ENCODE peak calls at places on chromosomes 2 and 18, in six cellular contexts. One of them, this sample, is unnamed.

GRCh38 chr2:71675296-71675695 is 221.9 kb downstream of the DYSF start:
- DNase-seq in occipital lobe: no peak
- DNase-seq in aorta: peak; percentile 48
- DNase-seq in lung microvascular endothelial cell: no peak
- DNase-seq in WTC11: no peak
- DNase-seq in midbrain: no peak
- DNase-seq in this sample: no peak

GRCh38 chr2:234495076-234495800 is 1.6 kb downstream of the ARL4C start:
- DNase-seq in occipital lobe: no peak
- DNase-seq in aorta: no peak
- DNase-seq in lung microvascular endothelial cell: peak; percentile 21
- DNase-seq in WTC11: peak; percentile 53
- DNase-seq in midbrain: no peak
- DNase-seq in this sample: no peak

GRCh38 chr18:44182363-44182762 is 498.3 kb upstream of the SETBP1 start:
- DNase-seq in occipital lobe: no peak
- DNase-seq in aorta: no peak
- DNase-seq in lung microvascular endothelial cell: no peak
- DNase-seq in WTC11: no peak
- DNase-seq in midbrain: no peak
- DNase-seq in this sample: no peak

GRCh38 chr2:206392118-206392517 is 51.2 kb upstream of the ADAM23 start:
- DNase-seq in occipital lobe: no peak
- DNase-seq in aorta: no peak
- DNase-seq in lung microvascular endothelial cell: peak; percentile 71
- DNase-seq in WTC11: peak; percentile 60
- DNase-seq in midbrain: no peak
- DNase-seq in this sample: peak; percentile 18

GRCh38 chr2:17625446-17625845 is 85.0 kb downstream of the VSNL1 start:
- DNase-seq in occipital lobe: no peak
- DNase-seq in aorta: no peak
- DNase-seq in lung microvascular endothelial cell: no peak
- DNase-seq in WTC11: no peak
- DNase-seq in midbrain: no peak
- DNase-seq in this sample: no peak

GRCh38 chr2:159148891-159149290 is 137.6 kb downstream of the WDSUB1 start:
- DNase-seq in occipital lobe: no peak
- DNase-seq in aorta: no peak
- DNase-seq in lung microvascular endothelial cell: no peak
- DNase-seq in WTC11: no peak
- DNase-seq in midbrain: no peak
- DNase-seq in this sample: no peak

GRCh38 chr2:111896576-111896975 is 1.8 kb upstream of the MERTK start:
- DNase-seq in occipital lobe: no peak
- DNase-seq in aorta: no peak
- DNase-seq in lung microvascular endothelial cell: no peak
- DNase-seq in WTC11: no peak
- DNase-seq in midbrain: no peak
- DNase-seq in this sample: no peak

GRCh38 chr2:218021536-218022071 is 18.8 kb upstream of the TNS1 start:
- DNase-seq in occipital lobe: no peak
- DNase-seq in aorta: peak; percentile 86
- DNase-seq in lung microvascular endothelial cell: no peak
- DNase-seq in WTC11: peak; percentile 10
- DNase-seq in midbrain: no peak
- DNase-seq in this sample: no peak

GRCh38 chr2:170703776-170704476 is 11.2 kb upstream of the SP5 start:
- DNase-seq in occipital lobe: no peak
- DNase-seq in aorta: no peak
- DNase-seq in lung microvascular endothelial cell: no peak
- DNase-seq in WTC11: no peak
- DNase-seq in midbrain: no peak
- DNase-seq in this sample: no peak

GRCh38 chr2:215668329-215668728 is 232.5 kb upstream of the FN1 start:
- DNase-seq in occipital lobe: peak; percentile 40
- DNase-seq in aorta: peak; percentile 40
- DNase-seq in lung microvascular endothelial cell: no peak
- DNase-seq in WTC11: no peak
- DNase-seq in midbrain: no peak
- DNase-seq in this sample: peak; percentile 7

GRCh38 chr2:45712538-45712937 is 61.1 kb downstream of the PRKCE start:
- DNase-seq in occipital lobe: no peak
- DNase-seq in aorta: no peak
- DNase-seq in lung microvascular endothelial cell: no peak
- DNase-seq in WTC11: peak; percentile 15
- DNase-seq in midbrain: no peak
- DNase-seq in this sample: peak; percentile 57

GRCh38 chr2:221166283-221166682 is 405.8 kb downstream of the EPHA4 start:
- DNase-seq in occipital lobe: no peak
- DNase-seq in aorta: no peak
- DNase-seq in lung microvascular endothelial cell: no peak
- DNase-seq in WTC11: no peak
- DNase-seq in midbrain: no peak
- DNase-seq in this sample: no peak

GRCh38 chr18:36887055-36887570 is 58.2 kb downstream of the KIAA1328 start:
- DNase-seq in occipital lobe: no peak
- DNase-seq in aorta: no peak
- DNase-seq in lung microvascular endothelial cell: no peak
- DNase-seq in WTC11: no peak
- DNase-seq in midbrain: no peak
- DNase-seq in this sample: no peak

GRCh38 chr2:103789716-103790085 is 1027.9 kb downstream of the TMEM182 start:
- DNase-seq in occipital lobe: no peak
- DNase-seq in aorta: no peak
- DNase-seq in lung microvascular endothelial cell: no peak
- DNase-seq in WTC11: no peak
- DNase-seq in midbrain: no peak
- DNase-seq in this sample: no peak

GRCh38 chr2:44275915-44276279 is 617 bp downstream of the SLC3A1 start:
- DNase-seq in occipital lobe: no peak
- DNase-seq in aorta: no peak
- DNase-seq in lung microvascular endothelial cell: no peak
- DNase-seq in WTC11: no peak
- DNase-seq in midbrain: no peak
- DNase-seq in this sample: no peak

GRCh38 chr2:150528861-150529801 is 41.7 kb upstream of the RND3 start:
- DNase-seq in occipital lobe: no peak
- DNase-seq in aorta: no peak
- DNase-seq in lung microvascular endothelial cell: peak; percentile 40
- DNase-seq in WTC11: no peak
- DNase-seq in midbrain: no peak
- DNase-seq in this sample: no peak

GRCh38 chr2:8517850-8518480 is 163.9 kb upstream of the ID2 start:
- DNase-seq in occipital lobe: no peak
- DNase-seq in aorta: no peak
- DNase-seq in lung microvascular endothelial cell: no peak
- DNase-seq in WTC11: no peak
- DNase-seq in midbrain: no peak
- DNase-seq in this sample: no peak

GRCh38 chr2:98486374-98486981 is 41.8 kb downstream of the INPP4A start:
- DNase-seq in occipital lobe: no peak
- DNase-seq in aorta: no peak
- DNase-seq in lung microvascular endothelial cell: no peak
- DNase-seq in WTC11: no peak
- DNase-seq in midbrain: no peak
- DNase-seq in this sample: no peak

GRCh38 chr2:99480390-99480789 is 9.4 kb downstream of the REV1 start:
- DNase-seq in occipital lobe: no peak
- DNase-seq in aorta: no peak
- DNase-seq in lung microvascular endothelial cell: peak; percentile 31
- DNase-seq in WTC11: no peak
- DNase-seq in midbrain: no peak
- DNase-seq in this sample: no peak

GRCh38 chr2:15662026-15662425 is 70.4 kb downstream of the DDX1 start:
- DNase-seq in occipital lobe: no peak
- DNase-seq in aorta: no peak
- DNase-seq in lung microvascular endothelial cell: no peak
- DNase-seq in WTC11: no peak
- DNase-seq in midbrain: no peak
- DNase-seq in this sample: no peak

GRCh38 chr18:50665519-50665918 is 105.6 kb downstream of the MAPK4 start:
- DNase-seq in occipital lobe: no peak
- DNase-seq in aorta: peak; percentile 41
- DNase-seq in lung microvascular endothelial cell: no peak
- DNase-seq in WTC11: no peak
- DNase-seq in midbrain: no peak
- DNase-seq in this sample: peak; percentile 78

GRCh38 chr18:75128051-75128605 is 80.8 kb downstream of the PTGR3 start:
- DNase-seq in occipital lobe: no peak
- DNase-seq in aorta: no peak
- DNase-seq in lung microvascular endothelial cell: no peak
- DNase-seq in WTC11: no peak
- DNase-seq in midbrain: no peak
- DNase-seq in this sample: no peak

GRCh38 chr2:66237470-66238354 is 197.2 kb upstream of the MEIS1 start:
- DNase-seq in occipital lobe: no peak
- DNase-seq in aorta: no peak
- DNase-seq in lung microvascular endothelial cell: no peak
- DNase-seq in WTC11: no peak
- DNase-seq in midbrain: no peak
- DNase-seq in this sample: no peak

GRCh38 chr2:9653485-9654271 is 22.9 kb upstream of the YWHAQ start:
- DNase-seq in occipital lobe: no peak
- DNase-seq in aorta: no peak
- DNase-seq in lung microvascular endothelial cell: no peak
- DNase-seq in WTC11: no peak
- DNase-seq in midbrain: peak; percentile 75
- DNase-seq in this sample: no peak

GRCh38 chr2:102664439-102665042 is 45.2 kb downstream of the SLC9A2 start:
- DNase-seq in occipital lobe: peak; percentile 13
- DNase-seq in aorta: no peak
- DNase-seq in lung microvascular endothelial cell: no peak
- DNase-seq in WTC11: no peak
- DNase-seq in midbrain: no peak
- DNase-seq in this sample: no peak

GRCh38 chr2:109352898-109353689 is 224.1 kb downstream of the SH3RF3 start:
- DNase-seq in occipital lobe: no peak
- DNase-seq in aorta: peak; percentile 67
- DNase-seq in lung microvascular endothelial cell: no peak
- DNase-seq in WTC11: no peak
- DNase-seq in midbrain: no peak
- DNase-seq in this sample: no peak

GRCh38 chr2:11134349-11134748 is 20.9 kb upstream of the SLC66A3 start:
- DNase-seq in occipital lobe: no peak
- DNase-seq in aorta: no peak
- DNase-seq in lung microvascular endothelial cell: no peak
- DNase-seq in WTC11: no peak
- DNase-seq in midbrain: no peak
- DNase-seq in this sample: no peak

GRCh38 chr2:189613077-189613636 is 32.6 kb upstream of the SLC40A1 start:
- DNase-seq in occipital lobe: no peak
- DNase-seq in aorta: no peak
- DNase-seq in lung microvascular endothelial cell: peak; percentile 87
- DNase-seq in WTC11: no peak
- DNase-seq in midbrain: no peak
- DNase-seq in this sample: no peak

GRCh38 chr18:43506935-43507334 is 229.6 kb upstream of the SYT4 start:
- DNase-seq in occipital lobe: no peak
- DNase-seq in aorta: no peak
- DNase-seq in lung microvascular endothelial cell: no peak
- DNase-seq in WTC11: no peak
- DNase-seq in midbrain: no peak
- DNase-seq in this sample: no peak

GRCh38 chr2:179340678-179341077 is 76.0 kb upstream of the SESTD1 start:
- DNase-seq in occipital lobe: no peak
- DNase-seq in aorta: no peak
- DNase-seq in lung microvascular endothelial cell: peak; percentile 17
- DNase-seq in WTC11: no peak
- DNase-seq in midbrain: peak; percentile 41
- DNase-seq in this sample: no peak

GRCh38 chr2:3626118-3626816 is 31.4 kb downstream of the COLEC11 start:
- DNase-seq in occipital lobe: no peak
- DNase-seq in aorta: peak; percentile 43
- DNase-seq in lung microvascular endothelial cell: peak; percentile 93
- DNase-seq in WTC11: no peak
- DNase-seq in midbrain: no peak
- DNase-seq in this sample: no peak

GRCh38 chr18:34867520-34867919 is 157.4 kb downstream of the DTNA start:
- DNase-seq in occipital lobe: no peak
- DNase-seq in aorta: no peak
- DNase-seq in lung microvascular endothelial cell: no peak
- DNase-seq in WTC11: peak; percentile 61
- DNase-seq in midbrain: no peak
- DNase-seq in this sample: no peak

GRCh38 chr18:63258749-63259580 is 60.6 kb downstream of the BCL2 start:
- DNase-seq in occipital lobe: no peak
- DNase-seq in aorta: no peak
- DNase-seq in lung microvascular endothelial cell: no peak
- DNase-seq in WTC11: no peak
- DNase-seq in midbrain: peak; percentile 35
- DNase-seq in this sample: no peak

GRCh38 chr2:111160758-111161157 is 40.0 kb downstream of the BCL2L11 start:
- DNase-seq in occipital lobe: no peak
- DNase-seq in aorta: no peak
- DNase-seq in lung microvascular endothelial cell: peak; percentile 51
- DNase-seq in WTC11: no peak
- DNase-seq in midbrain: no peak
- DNase-seq in this sample: no peak

This sample was measured in G401.